ENCODE peak calls at places on chromosomes 6 and 20, in four cellular contexts. E is fibroblast of the aortic adventitia; F is BJ; K is effector memory CD8-positive, alpha-beta T cell. M is an unnamed sample.

GRCh38 chr20:8646716-8647115 is 422.2 kb upstream of the PLCB4 start:
- DNase-seq in E (peak; percentile 74), F (peak; percentile 92), K (no peak), M (no peak)

GRCh38 chr20:57322476-57322875 is 7.1 kb upstream of the SPO11 start:
- DNase-seq in E (no peak), F (no peak), K (no peak), M (no peak)

GRCh38 chr6:3324262-3324942 is 65.7 kb downstream of the PSMG4 start:
- DNase-seq in E (peak; percentile 94), F (peak; percentile 15), K (no peak), M (no peak)

GRCh38 chr20:35739294-35740163 is 2.5 kb downstream of the RBM39 start:
- DNase-seq in E (peak; percentile 56), F (no peak), K (no peak), M (peak; percentile 13)

GRCh38 chr20:33489495-33490022 is 337 bp upstream of the CBFA2T2 start:
- DNase-seq in E (peak; percentile 95), F (peak; percentile 74), K (peak; percentile 99), M (peak; percentile 99)

GRCh38 chr6:46002264-46002663 is 13.4 kb downstream of the CLIC5 start:
- DNase-seq in E (no peak), F (no peak), K (no peak), M (no peak)

GRCh38 chr20:32089637-32090330 is 19.7 kb upstream of the TM9SF4 start:
- DNase-seq in E (no peak), F (no peak), K (no peak), M (no peak)

GRCh38 chr6:2751871-2752270 is 1.1 kb upstream of the MYLK4 start:
- DNase-seq in E (no peak), F (no peak), K (no peak), M (no peak)

GRCh38 chr20:45798935-45799642 is 7.3 kb downstream of the DNTTIP1 start:
- DNase-seq in E (peak; percentile 61), F (no peak), K (peak; percentile 60), M (peak; percentile 55)

GRCh38 chr6:1322725-1323219 is 10.9 kb downstream of the FOXQ1 start:
- DNase-seq in E (peak; percentile 84), F (no peak), K (no peak), M (no peak)

GRCh38 chr6:19210849-19211590 is 626.1 kb upstream of the ID4 start:
- DNase-seq in E (no peak), F (no peak), K (no peak), M (no peak)

GRCh38 chr20:44138859-44139258 is 48.1 kb downstream of the JPH2 start:
- DNase-seq in E (no peak), F (no peak), K (no peak), M (no peak)

GRCh38 chr6:137678451-137678850 is 184.3 kb upstream of the OLIG3 start:
- DNase-seq in E (no peak), F (no peak), K (no peak), M (no peak)

GRCh38 chr6:165676435-165677068 is 13.5 kb upstream of the PDE10A start:
- DNase-seq in E (peak; percentile 92), F (no peak), K (no peak), M (no peak)

GRCh38 chr6:139161169-139161568 is 26.3 kb downstream of the HECA start:
- DNase-seq in E (peak; percentile 41), F (peak; percentile 8), K (peak; percentile 59), M (peak; percentile 40)

GRCh38 chr6:79450984-79451383 is 86.2 kb downstream of the LCA5 start:
- DNase-seq in E (no peak), F (no peak), K (no peak), M (no peak)

M was measured in immature natural killer cell.